ENCODE peak calls at places on chromosomes 16 and 17, in five cellular contexts. K is CD8-positive, alpha-beta T cell; R is uterus; X is tibial nerve; F is dorsolateral prefrontal cortex. G is an unnamed sample.

GRCh38 chr16:6548507-6548906 is 784.1 kb upstream of the RBFOX1 start:
- DNase-seq in K (no peak), R (no peak), X (no peak), F (no peak), G (no peak)

GRCh38 chr17:71115669-71115972 is 946.3 kb downstream of the KCNJ2 start:
- DNase-seq in K (no peak), R (no peak), X (no peak), F (no peak), G (no peak)

GRCh38 chr16:31350275-31351005 is 4.5 kb upstream of the ITGAX start:
- DNase-seq in K (no peak), R (no peak), X (no peak), F (no peak), G (no peak)

GRCh38 chr16:20874088-20874581 is 26.0 kb downstream of the DCUN1D3 start:
- DNase-seq in K (no peak), R (no peak), X (no peak), F (no peak), G (no peak)

GRCh38 chr17:39079836-39080235 is 71.6 kb downstream of the PLXDC1 start:
- DNase-seq in K (no peak), R (no peak), X (no peak), F (no peak), G (no peak)

GRCh38 chr16:64773184-64773583 is 348.7 kb downstream of the CDH11 start:
- DNase-seq in K (no peak), R (no peak), X (no peak), F (no peak), G (no peak)

GRCh38 chr17:62800580-62800979 is 7.5 kb downstream of the MARCHF10 start:
- DNase-seq in K (no peak), R (no peak), X (no peak), F (no peak), G (no peak)

GRCh38 chr16:10552998-10553491 is 27.4 kb downstream of the EMP2 start:
- DNase-seq in K (peak; percentile 38), R (no peak), X (peak; percentile 29), F (no peak), G (no peak)

GRCh38 chr16:80723091-80723490 is 81.3 kb downstream of the CDYL2 start:
- DNase-seq in K (no peak), R (no peak), X (no peak), F (no peak), G (no peak)

GRCh38 chr16:4218202-4218601 is 23.7 kb downstream of the SRL start:
- DNase-seq in K (no peak), R (no peak), X (no peak), F (no peak), G (no peak)

GRCh38 chr17:61005358-61005757 is 327.7 kb downstream of the BCAS3 start:
- DNase-seq in K (no peak), R (no peak), X (no peak), F (no peak), G (no peak)

GRCh38 chr16:57131351-57131970 is 39.1 kb downstream of the CPNE2 start:
- DNase-seq in K (no peak), R (no peak), X (no peak), F (peak; percentile 11), G (no peak)

GRCh38 chr16:57133911-57134310 is 41.5 kb downstream of the CPNE2 start:
- DNase-seq in K (no peak), R (no peak), X (no peak), F (no peak), G (no peak)

GRCh38 chr16:57134982-57135381 is 42.6 kb downstream of the CPNE2 start:
- DNase-seq in K (peak; percentile 40), R (no peak), X (no peak), F (no peak), G (no peak)

GRCh38 chr16:57132470-57132869 is 40.1 kb downstream of the CPNE2 start:
- DNase-seq in K (no peak), R (no peak), X (no peak), F (no peak), G (no peak)

DNA sequence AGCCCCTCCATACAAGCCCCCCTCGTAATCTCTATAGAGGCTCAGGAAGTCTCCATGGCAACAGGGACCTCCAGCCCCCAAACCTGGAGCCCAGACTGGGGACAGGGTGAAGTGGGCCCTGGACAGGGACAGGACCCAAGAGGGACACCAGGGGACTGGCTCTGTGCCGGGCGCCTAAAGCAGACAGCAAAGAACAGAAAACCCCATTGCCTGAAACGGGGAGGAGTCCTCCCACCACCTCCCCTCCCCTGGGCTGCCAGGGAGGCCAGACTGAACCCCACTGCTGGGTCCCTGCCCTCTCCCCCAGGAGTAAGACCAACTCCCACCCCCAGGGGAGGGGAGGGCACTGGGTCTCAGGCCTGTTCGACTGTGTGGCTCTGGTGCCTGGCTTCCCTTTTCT is 40.7 kb downstream of the CPNE2 start:
- DNase-seq in K (no peak), R (no peak), X (no peak), F (no peak), G (no peak)
- H3K4me3 ChIP-seq in K (no peak overlapping the region), R (no peak overlapping the region), X (no peak overlapping the region), F (no peak overlapping the region), G (no peak overlapping the region)

GRCh38 chr17:67353161-67353560 is 13.2 kb downstream of the PSMD12 start:
- DNase-seq in K (no peak), R (no peak), X (no peak), F (no peak), G (no peak)
- H3K4me3 ChIP-seq in K (no peak overlapping the region), R (no peak overlapping the region), X (no peak overlapping the region), F (no peak overlapping the region), G (no peak overlapping the region)

DNA sequence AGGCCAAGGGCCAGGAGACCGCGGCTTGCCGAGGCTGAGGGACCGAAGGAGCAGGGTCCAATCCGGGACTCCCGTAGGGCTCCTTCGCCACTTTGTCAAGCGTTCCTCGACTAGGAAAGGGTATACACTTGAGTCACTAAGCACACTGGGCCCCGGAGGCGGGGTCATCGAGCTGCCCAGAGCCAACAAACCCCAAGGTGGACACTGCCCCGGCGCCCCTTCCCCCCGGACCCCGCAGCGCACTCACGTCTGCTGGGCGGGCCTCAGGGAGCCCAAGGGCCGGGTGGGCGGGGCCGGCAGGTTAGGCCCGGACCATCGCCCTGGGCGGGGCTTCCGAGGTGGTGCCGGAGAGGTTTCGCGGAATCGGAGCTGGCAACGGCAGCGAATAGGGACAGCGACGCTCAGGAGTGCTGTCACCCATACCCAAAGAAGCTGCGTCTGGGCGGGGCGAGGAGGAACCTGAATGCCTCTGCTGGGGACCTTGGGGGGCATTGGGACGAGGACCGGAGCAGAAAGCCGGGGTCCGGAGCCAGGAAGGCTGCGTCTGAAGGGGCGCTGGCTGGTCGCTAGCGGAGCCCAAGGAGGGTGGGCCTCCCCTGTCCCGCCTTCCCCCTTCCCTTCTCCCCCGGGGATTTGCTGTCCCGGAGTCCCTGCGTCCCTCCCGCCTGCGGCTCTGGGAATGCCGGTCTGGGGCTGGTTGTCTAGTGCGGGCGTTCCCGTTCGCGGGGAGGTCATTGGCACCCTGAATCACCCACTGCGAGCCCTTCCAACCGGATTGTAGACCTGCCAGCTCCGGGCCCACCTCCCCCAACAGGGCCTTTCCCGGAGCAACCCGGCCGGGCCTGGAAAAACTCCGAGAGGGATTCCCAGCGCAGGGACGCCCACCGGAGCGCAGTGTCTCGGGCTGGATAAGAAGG is 118.2 kb upstream of the SMURF2 start:
- DNase-seq in K (peak; percentile 75), R (peak; percentile 24), X (no peak), F (no peak), G (no peak)
- H3K4me3 ChIP-seq in K (peak overlapping the region; percentile 66), R (peak overlapping the region; percentile 23), X (peak overlapping the region; percentile 46), F (peak overlapping the region; percentile 53), G (peak overlapping the region; percentile 65)

GRCh38 chr16:66565051-66565450 is 1.2 kb upstream of the CMTM1 start:
- DNase-seq in K (no peak), R (no peak), X (no peak), F (no peak), G (no peak)
- H3K4me3 ChIP-seq in K (no peak overlapping the region), R (no peak overlapping the region), X (no peak overlapping the region), F (no peak overlapping the region), G (no peak overlapping the region)

G was measured in coronary artery.